ENCODE peak calls at places on chromosomes 2 and 18, in nine cellular contexts. One of them, this sample, is unnamed.

GRCh38 chr18:43170586-43170985 is 55.1 kb upstream of the RIT2 start:
- DNase-seq in pancreas: no peak
- DNase-seq in IMR-90: no peak
- DNase-seq in CD8-positive, alpha-beta T cell: no peak
- DNase-seq in endodermal cell: peak; percentile 68
- DNase-seq in CD4-positive, alpha-beta memory T cell: no peak
- DNase-seq in heart left ventricle: no peak
- DNase-seq in Peyer's patch: no peak
- DNase-seq in DND-41: no peak
- DNase-seq in this sample: no peak

GRCh38 chr2:177353084-177353483 is 39.5 kb upstream of the AGPS start:
- DNase-seq in Peyer's patch: no peak
- DNase-seq in CD8-positive, alpha-beta T cell: no peak
- DNase-seq in IMR-90: peak; percentile 34
- DNase-seq in heart left ventricle: peak; percentile 20
- DNase-seq in pancreas: no peak
- DNase-seq in CD4-positive, alpha-beta memory T cell: no peak
- DNase-seq in endodermal cell: no peak
- DNase-seq in DND-41: no peak
- DNase-seq in this sample: no peak

GRCh38 chr18:75204262-75204977 is 4.5 kb downstream of the PTGR3 start:
- DNase-seq in DND-41: no peak
- DNase-seq in IMR-90: peak; percentile 36
- DNase-seq in pancreas: no peak
- DNase-seq in heart left ventricle: peak; percentile 34
- DNase-seq in endodermal cell: peak; percentile 72
- DNase-seq in Peyer's patch: peak; percentile 57
- DNase-seq in CD8-positive, alpha-beta T cell: no peak
- DNase-seq in CD4-positive, alpha-beta memory T cell: no peak
- DNase-seq in this sample: no peak

GRCh38 chr18:45449761-45450227 is 165.5 kb upstream of the SLC14A2 start:
- DNase-seq in pancreas: peak; percentile 35
- DNase-seq in Peyer's patch: peak; percentile 54
- DNase-seq in CD4-positive, alpha-beta memory T cell: no peak
- DNase-seq in endodermal cell: no peak
- DNase-seq in DND-41: no peak
- DNase-seq in CD8-positive, alpha-beta T cell: no peak
- DNase-seq in heart left ventricle: peak; percentile 26
- DNase-seq in IMR-90: no peak
- DNase-seq in this sample: no peak

GRCh38 chr2:54512663-54513363 is 56.7 kb downstream of the SPTBN1 start:
- DNase-seq in pancreas: no peak
- DNase-seq in heart left ventricle: no peak
- DNase-seq in endodermal cell: no peak
- DNase-seq in CD8-positive, alpha-beta T cell: no peak
- DNase-seq in Peyer's patch: no peak
- DNase-seq in CD4-positive, alpha-beta memory T cell: no peak
- DNase-seq in DND-41: peak; percentile 51
- DNase-seq in IMR-90: no peak
- DNase-seq in this sample: no peak

GRCh38 chr18:42545825-42546224 is 569.7 kb downstream of the RIT2 start:
- DNase-seq in pancreas: no peak
- DNase-seq in endodermal cell: no peak
- DNase-seq in CD4-positive, alpha-beta memory T cell: no peak
- DNase-seq in IMR-90: peak; percentile 8
- DNase-seq in DND-41: no peak
- DNase-seq in CD8-positive, alpha-beta T cell: no peak
- DNase-seq in heart left ventricle: no peak
- DNase-seq in Peyer's patch: no peak
- DNase-seq in this sample: no peak

GRCh38 chr2:175036582-175037018 is 31.4 kb upstream of the CHN1 start:
- DNase-seq in IMR-90: peak; percentile 24
- DNase-seq in CD4-positive, alpha-beta memory T cell: no peak
- DNase-seq in CD8-positive, alpha-beta T cell: no peak
- DNase-seq in endodermal cell: no peak
- DNase-seq in DND-41: no peak
- DNase-seq in Peyer's patch: no peak
- DNase-seq in heart left ventricle: no peak
- DNase-seq in pancreas: no peak
- DNase-seq in this sample: no peak

GRCh38 chr2:187748958-187749357 is 194.7 kb upstream of the TFPI start:
- DNase-seq in DND-41: no peak
- DNase-seq in Peyer's patch: no peak
- DNase-seq in heart left ventricle: no peak
- DNase-seq in CD8-positive, alpha-beta T cell: no peak
- DNase-seq in endodermal cell: no peak
- DNase-seq in IMR-90: no peak
- DNase-seq in CD4-positive, alpha-beta memory T cell: no peak
- DNase-seq in pancreas: no peak
- DNase-seq in this sample: no peak

GRCh38 chr18:23158058-23158457 is 22.8 kb downstream of the CABLES1 start:
- DNase-seq in Peyer's patch: no peak
- DNase-seq in pancreas: no peak
- DNase-seq in heart left ventricle: no peak
- DNase-seq in DND-41: no peak
- DNase-seq in CD8-positive, alpha-beta T cell: no peak
- DNase-seq in IMR-90: no peak
- DNase-seq in endodermal cell: no peak
- DNase-seq in CD4-positive, alpha-beta memory T cell: no peak
- DNase-seq in this sample: no peak

GRCh38 chr2:123851281-123851680 is 173.8 kb upstream of the CNTNAP5 start:
- DNase-seq in IMR-90: no peak
- DNase-seq in heart left ventricle: no peak
- DNase-seq in pancreas: no peak
- DNase-seq in CD4-positive, alpha-beta memory T cell: no peak
- DNase-seq in Peyer's patch: no peak
- DNase-seq in DND-41: no peak
- DNase-seq in endodermal cell: no peak
- DNase-seq in CD8-positive, alpha-beta T cell: no peak
- DNase-seq in this sample: no peak

GRCh38 chr2:224252601-224253000 is 149.3 kb downstream of the FAM124B start:
- DNase-seq in pancreas: no peak
- DNase-seq in endodermal cell: no peak
- DNase-seq in IMR-90: peak; percentile 75
- DNase-seq in CD8-positive, alpha-beta T cell: no peak
- DNase-seq in heart left ventricle: no peak
- DNase-seq in Peyer's patch: no peak
- DNase-seq in DND-41: no peak
- DNase-seq in CD4-positive, alpha-beta memory T cell: no peak
- DNase-seq in this sample: no peak

GRCh38 chr2:19911799-19912509 is 10.2 kb upstream of the TTC32 start:
- DNase-seq in CD4-positive, alpha-beta memory T cell: no peak
- DNase-seq in IMR-90: peak; percentile 93
- DNase-seq in Peyer's patch: no peak
- DNase-seq in endodermal cell: no peak
- DNase-seq in pancreas: no peak
- DNase-seq in CD8-positive, alpha-beta T cell: no peak
- DNase-seq in DND-41: no peak
- DNase-seq in heart left ventricle: no peak
- DNase-seq in this sample: no peak

GRCh38 chr2:174931724-174932123 is 73.5 kb downstream of the CHN1 start:
- DNase-seq in endodermal cell: no peak
- DNase-seq in IMR-90: peak; percentile 90
- DNase-seq in Peyer's patch: no peak
- DNase-seq in pancreas: no peak
- DNase-seq in CD8-positive, alpha-beta T cell: no peak
- DNase-seq in DND-41: no peak
- DNase-seq in heart left ventricle: no peak
- DNase-seq in CD4-positive, alpha-beta memory T cell: no peak
- DNase-seq in this sample: no peak

GRCh38 chr2:138476940-138477339 is 24.6 kb upstream of the SPOPL start:
- DNase-seq in IMR-90: no peak
- DNase-seq in DND-41: no peak
- DNase-seq in CD4-positive, alpha-beta memory T cell: no peak
- DNase-seq in Peyer's patch: no peak
- DNase-seq in heart left ventricle: no peak
- DNase-seq in pancreas: no peak
- DNase-seq in endodermal cell: no peak
- DNase-seq in CD8-positive, alpha-beta T cell: no peak
- DNase-seq in this sample: no peak

GRCh38 chr2:95276888-95277245 is 2.6 kb downstream of the PROM2 start:
- DNase-seq in IMR-90: no peak
- DNase-seq in DND-41: no peak
- DNase-seq in endodermal cell: no peak
- DNase-seq in pancreas: no peak
- DNase-seq in Peyer's patch: no peak
- DNase-seq in CD8-positive, alpha-beta T cell: no peak
- DNase-seq in heart left ventricle: no peak
- DNase-seq in CD4-positive, alpha-beta memory T cell: no peak
- DNase-seq in this sample: no peak

GRCh38 chr2:85145116-85145820 is 12.1 kb downstream of the TCF7L1 start:
- DNase-seq in heart left ventricle: no peak
- DNase-seq in IMR-90: no peak
- DNase-seq in pancreas: no peak
- DNase-seq in endodermal cell: no peak
- DNase-seq in CD8-positive, alpha-beta T cell: no peak
- DNase-seq in Peyer's patch: no peak
- DNase-seq in CD4-positive, alpha-beta memory T cell: no peak
- DNase-seq in DND-41: no peak
- DNase-seq in this sample: no peak

GRCh38 chr18:25557006-25557405 is 205.0 kb upstream of the ZNF521 start:
- DNase-seq in heart left ventricle: no peak
- DNase-seq in CD4-positive, alpha-beta memory T cell: no peak
- DNase-seq in DND-41: no peak
- DNase-seq in endodermal cell: no peak
- DNase-seq in CD8-positive, alpha-beta T cell: no peak
- DNase-seq in IMR-90: no peak
- DNase-seq in pancreas: no peak
- DNase-seq in Peyer's patch: no peak
- DNase-seq in this sample: no peak

GRCh38 chr2:165952600-165953210 is 871 bp downstream of the TTC21B start:
- DNase-seq in CD4-positive, alpha-beta memory T cell: no peak
- DNase-seq in endodermal cell: no peak
- DNase-seq in DND-41: no peak
- DNase-seq in pancreas: no peak
- DNase-seq in heart left ventricle: no peak
- DNase-seq in IMR-90: peak; percentile 3
- DNase-seq in Peyer's patch: no peak
- DNase-seq in CD8-positive, alpha-beta T cell: no peak
- DNase-seq in this sample: no peak

GRCh38 chr18:6747646-6748045 is 18.1 kb downstream of the ARHGAP28 start:
- DNase-seq in CD4-positive, alpha-beta memory T cell: no peak
- DNase-seq in IMR-90: peak; percentile 97
- DNase-seq in endodermal cell: no peak
- DNase-seq in heart left ventricle: no peak
- DNase-seq in CD8-positive, alpha-beta T cell: no peak
- DNase-seq in pancreas: peak; percentile 33
- DNase-seq in Peyer's patch: no peak
- DNase-seq in DND-41: no peak
- DNase-seq in this sample: no peak

GRCh38 chr2:99797475-99797874 is 307.7 kb upstream of the REV1 start:
- DNase-seq in heart left ventricle: no peak
- DNase-seq in pancreas: no peak
- DNase-seq in CD8-positive, alpha-beta T cell: no peak
- DNase-seq in endodermal cell: no peak
- DNase-seq in CD4-positive, alpha-beta memory T cell: no peak
- DNase-seq in Peyer's patch: no peak
- DNase-seq in IMR-90: no peak
- DNase-seq in DND-41: no peak
- DNase-seq in this sample: no peak

GRCh38 chr18:68215931-68216330 is 499.0 kb downstream of the TMX3 start:
- DNase-seq in Peyer's patch: no peak
- DNase-seq in CD8-positive, alpha-beta T cell: no peak
- DNase-seq in CD4-positive, alpha-beta memory T cell: no peak
- DNase-seq in pancreas: no peak
- DNase-seq in IMR-90: peak; percentile 45
- DNase-seq in DND-41: no peak
- DNase-seq in heart left ventricle: no peak
- DNase-seq in endodermal cell: no peak
- DNase-seq in this sample: no peak

GRCh38 chr18:77340815-77341214 is 91.2 kb downstream of the GALR1 start:
- DNase-seq in endodermal cell: no peak
- DNase-seq in CD4-positive, alpha-beta memory T cell: no peak
- DNase-seq in DND-41: no peak
- DNase-seq in CD8-positive, alpha-beta T cell: no peak
- DNase-seq in Peyer's patch: no peak
- DNase-seq in pancreas: no peak
- DNase-seq in heart left ventricle: no peak
- DNase-seq in IMR-90: no peak
- DNase-seq in this sample: no peak
- H3K9me3 ChIP-seq in endodermal cell: no peaks in the 10 kb centered on the region
- H3K9me3 ChIP-seq in CD4-positive, alpha-beta memory T cell: no peaks in the 10 kb centered on the region
- H3K9me3 ChIP-seq in DND-41: no peaks in the 10 kb centered on the region
- H3K9me3 ChIP-seq in CD8-positive, alpha-beta T cell: no peaks in the 10 kb centered on the region
- H3K9me3 ChIP-seq in Peyer's patch: no peaks in the 10 kb centered on the region
- H3K9me3 ChIP-seq in pancreas: no peaks in the 10 kb centered on the region
- H3K9me3 ChIP-seq in heart left ventricle: no peaks in the 10 kb centered on the region
- H3K9me3 ChIP-seq in IMR-90: peaks cover 44% of the 10 kb centered on the region
- H3K9me3 ChIP-seq in this sample: no peaks in the 10 kb centered on the region

GRCh38 chr18:79903071-79903635 is 48.3 kb downstream of the SLC66A2 start:
- DNase-seq in IMR-90: no peak
- DNase-seq in DND-41: no peak
- DNase-seq in heart left ventricle: no peak
- DNase-seq in CD4-positive, alpha-beta memory T cell: no peak
- DNase-seq in pancreas: no peak
- DNase-seq in endodermal cell: peak; percentile 35
- DNase-seq in CD8-positive, alpha-beta T cell: no peak
- DNase-seq in Peyer's patch: no peak
- DNase-seq in this sample: peak; percentile 3
- H3K9me3 ChIP-seq in IMR-90: peaks cover 27% of the 10 kb centered on the region
- H3K9me3 ChIP-seq in DND-41: peaks cover 18% of the 10 kb centered on the region
- H3K9me3 ChIP-seq in heart left ventricle: no peaks in the 10 kb centered on the region
- H3K9me3 ChIP-seq in CD4-positive, alpha-beta memory T cell: no peaks in the 10 kb centered on the region
- H3K9me3 ChIP-seq in pancreas: no peaks in the 10 kb centered on the region
- H3K9me3 ChIP-seq in endodermal cell: peaks cover 6% of the 10 kb centered on the region
- H3K9me3 ChIP-seq in CD8-positive, alpha-beta T cell: no peaks in the 10 kb centered on the region
- H3K9me3 ChIP-seq in Peyer's patch: peaks cover 4% of the 10 kb centered on the region
- H3K9me3 ChIP-seq in this sample: no peaks in the 10 kb centered on the region

GRCh38 chr2:89837962-89838625 is 1146.6 kb downstream of the RPIA start:
- DNase-seq in CD4-positive, alpha-beta memory T cell: no peak
- DNase-seq in DND-41: no peak
- DNase-seq in pancreas: no peak
- DNase-seq in Peyer's patch: no peak
- DNase-seq in heart left ventricle: no peak
- DNase-seq in CD8-positive, alpha-beta T cell: no peak
- DNase-seq in IMR-90: no peak
- DNase-seq in endodermal cell: no peak
- DNase-seq in this sample: no peak
- H3K9me3 ChIP-seq in CD4-positive, alpha-beta memory T cell: peaks cover 8% of the 10 kb centered on the region
- H3K9me3 ChIP-seq in DND-41: no peaks in the 10 kb centered on the region
- H3K9me3 ChIP-seq in pancreas: peaks cover 3% of the 10 kb centered on the region
- H3K9me3 ChIP-seq in Peyer's patch: no peaks in the 10 kb centered on the region
- H3K9me3 ChIP-seq in heart left ventricle: no peaks in the 10 kb centered on the region
- H3K9me3 ChIP-seq in CD8-positive, alpha-beta T cell: peaks cover 19% of the 10 kb centered on the region
- H3K9me3 ChIP-seq in IMR-90: peaks cover 43% of the 10 kb centered on the region
- H3K9me3 ChIP-seq in endodermal cell: no peaks in the 10 kb centered on the region
- H3K9me3 ChIP-seq in this sample: no peaks in the 10 kb centered on the region

GRCh38 chr18:78232196-78232595 is 747.4 kb upstream of the SALL3 start:
- DNase-seq in Peyer's patch: no peak
- DNase-seq in IMR-90: no peak
- DNase-seq in DND-41: no peak
- DNase-seq in CD4-positive, alpha-beta memory T cell: no peak
- DNase-seq in pancreas: no peak
- DNase-seq in CD8-positive, alpha-beta T cell: no peak
- DNase-seq in endodermal cell: no peak
- DNase-seq in heart left ventricle: no peak
- DNase-seq in this sample: no peak

GRCh38 chr18:78228974-78229373 is 750.6 kb upstream of the SALL3 start:
- DNase-seq in Peyer's patch: no peak
- DNase-seq in endodermal cell: peak; percentile 78
- DNase-seq in CD8-positive, alpha-beta T cell: no peak
- DNase-seq in CD4-positive, alpha-beta memory T cell: no peak
- DNase-seq in heart left ventricle: no peak
- DNase-seq in DND-41: no peak
- DNase-seq in IMR-90: no peak
- DNase-seq in pancreas: no peak
- DNase-seq in this sample: no peak

GRCh38 chr18:78230911-78231310 is 748.7 kb upstream of the SALL3 start:
- DNase-seq in endodermal cell: no peak
- DNase-seq in pancreas: no peak
- DNase-seq in Peyer's patch: no peak
- DNase-seq in heart left ventricle: no peak
- DNase-seq in IMR-90: no peak
- DNase-seq in CD4-positive, alpha-beta memory T cell: no peak
- DNase-seq in CD8-positive, alpha-beta T cell: no peak
- DNase-seq in DND-41: no peak
- DNase-seq in this sample: no peak
- H3K9me3 ChIP-seq in endodermal cell: no peaks in the 10 kb centered on the region
- H3K9me3 ChIP-seq in pancreas: no peaks in the 10 kb centered on the region
- H3K9me3 ChIP-seq in Peyer's patch: no peaks in the 10 kb centered on the region
- H3K9me3 ChIP-seq in heart left ventricle: no peaks in the 10 kb centered on the region
- H3K9me3 ChIP-seq in IMR-90: peaks cover 41% of the 10 kb centered on the region
- H3K9me3 ChIP-seq in CD4-positive, alpha-beta memory T cell: no peaks in the 10 kb centered on the region
- H3K9me3 ChIP-seq in CD8-positive, alpha-beta T cell: no peaks in the 10 kb centered on the region
- H3K9me3 ChIP-seq in DND-41: no peaks in the 10 kb centered on the region
- H3K9me3 ChIP-seq in this sample: no peaks in the 10 kb centered on the region

This sample was measured in prostate gland.